ENCODE peak calls at places on chromosomes 1 and 21, in four cellular contexts. D, U, M and S are unnamed samples.

GRCh38 chr21:33212159-33212851 is 17.4 kb upstream of the IFNAR2 start:
- DNase-seq in D (no peak), U (no peak), M (no peak), S (no peak)

GRCh38 chr1:246647113-246647512 is 77.1 kb upstream of the SCCPDH start:
- DNase-seq in D (no peak), U (no peak), M (peak), S (no peak)

GRCh38 chr1:182611787-182612186 is 7.6 kb upstream of the RGS16 start:
- DNase-seq in D (no peak), U (no peak), M (no peak), S (no peak)

GRCh38 chr1:117336087-117336817 is 31.0 kb upstream of the MAN1A2 start:
- DNase-seq in D (no peak), U (no peak), M (no peak), S (no peak)

GRCh38 chr1:12407050-12407961 is 177.5 kb downstream of the VPS13D start:
- DNase-seq in D (peak), U (peak), M (peak), S (no peak)

GRCh38 chr1:106319611-106320010 is 736.9 kb upstream of the PRMT6 start:
- DNase-seq in D (no peak), U (no peak), M (no peak), S (no peak)

GRCh38 chr1:228689255-228689654 is 46.0 kb upstream of the RHOU start:
- DNase-seq in D (no peak), U (no peak), M (no peak), S (no peak)

GRCh38 chr21:44919913-44920693 is 596 bp downstream of the ITGB2 start:
- DNase-seq in D (no peak), U (no peak), M (peak), S (peak)

GRCh38 chr1:6427445-6428390 is 3.1 kb downstream of the ESPN start:
- DNase-seq in D (no peak), U (peak), M (no peak), S (no peak)

GRCh38 chr1:204362984-204363334 is 3.2 kb upstream of the PLEKHA6 start:
- DNase-seq in D (no peak), U (no peak), M (no peak), S (no peak)
- H3K4me3 ChIP-seq in D (no peak), U (no peak), M (peak), S (peak)

DNA sequence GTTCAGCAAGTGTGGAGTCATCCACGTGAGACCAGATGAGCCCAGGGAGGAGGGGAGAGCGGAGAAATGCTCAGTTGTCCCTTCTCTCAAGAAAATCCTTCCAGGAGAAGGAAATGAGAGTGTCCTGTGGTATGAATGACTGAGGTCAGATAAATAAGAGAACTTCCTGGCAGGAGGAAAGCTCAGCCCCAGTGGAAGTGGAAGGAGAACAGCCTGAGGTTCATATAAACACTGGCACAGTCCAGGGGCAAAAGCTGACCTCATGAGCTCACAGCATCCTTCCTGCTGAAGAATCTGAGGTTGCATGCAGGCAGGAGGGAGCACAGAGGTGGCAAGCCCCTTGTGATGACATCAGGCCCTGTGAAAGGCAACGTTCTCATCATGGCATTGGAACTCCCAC is 97.7 kb downstream of the NAV1 start:
- DNase-seq in D (no peak), U (no peak), M (no peak), S (no peak)
- H3K27ac ChIP-seq in D (no peak), U (no peak), M (no peak), S (no peak)

GRCh38 chr1:111965781-111966453 is 23.6 kb downstream of the KCND3 start:
- DNase-seq in D (no peak), U (no peak), M (no peak), S (no peak)

GRCh38 chr1:111968511-111968910 is 21.0 kb downstream of the KCND3 start:
- DNase-seq in D (no peak), U (no peak), M (no peak), S (no peak)

GRCh38 chr1:111967886-111968285 is 21.6 kb downstream of the KCND3 start:
- DNase-seq in D (no peak), U (no peak), M (no peak), S (no peak)

GRCh38 chr1:111963985-111964738 is 25.3 kb downstream of the KCND3 start:
- DNase-seq in D (no peak), U (no peak), M (no peak), S (no peak)

DNA sequence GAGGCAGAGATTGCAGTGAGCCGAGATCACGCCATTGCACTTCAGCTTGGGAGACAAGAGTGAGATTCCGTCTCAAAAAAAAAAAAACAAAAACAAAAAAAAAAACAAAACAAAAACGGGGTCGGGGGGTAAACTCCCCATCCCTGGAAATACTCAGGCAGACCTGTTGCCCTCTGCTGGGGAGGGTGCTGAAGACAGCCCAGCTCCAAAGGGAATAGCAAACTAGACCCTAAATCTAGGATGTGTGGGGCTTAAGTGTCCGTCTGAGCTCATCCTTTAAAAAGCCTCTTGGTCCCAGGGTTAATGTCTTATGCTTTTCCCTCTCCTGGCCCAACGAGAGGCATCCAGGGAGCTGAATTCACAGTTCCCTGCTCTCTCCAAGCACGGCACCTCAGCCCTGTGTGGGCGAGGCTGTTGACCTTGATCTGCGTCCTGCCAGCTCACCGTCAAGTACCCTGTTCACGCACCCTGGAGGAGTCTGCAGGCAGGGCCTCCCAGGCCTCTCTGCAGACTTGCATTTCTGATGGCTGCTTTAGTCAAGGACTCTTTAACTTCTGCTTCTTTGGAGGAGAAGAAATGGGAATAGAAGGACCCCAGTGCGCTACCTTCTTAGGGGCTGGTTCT is 22.3 kb downstream of the KCND3 start:
- DNase-seq in D (no peak), U (peak), M (peak), S (peak)
- TF ChIP-seq CTCF in D (no peak), U (no peak), M (no peak), S (no peak)

GRCh38 chr1:67735806-67736627 is 51.0 kb downstream of the GADD45A start:
- DNase-seq in D (peak), U (peak), M (peak), S (peak)
- H3K4me3 ChIP-seq in D (peak), U (no peak), M (peak), S (peak)

GRCh38 chr1:163303561-163303960 is 18.2 kb upstream of the NUF2 start:
- DNase-seq in D (no peak), U (no peak), M (no peak), S (no peak)
- H3K27ac ChIP-seq in D (no peak), U (no peak), M (no peak), S (no peak)

GRCh38 chr1:89527750-89528381 is 3.2 kb downstream of the LRRC8B start:
- DNase-seq in D (no peak), U (no peak), M (no peak), S (no peak)

GRCh38 chr1:89523597-89524368 is 846 bp upstream of the LRRC8B start:
- DNase-seq in D (peak), U (peak), M (no peak), S (peak)

GRCh38 chr1:89527256-89527655 is 2.6 kb downstream of the LRRC8B start:
- DNase-seq in D (no peak), U (no peak), M (no peak), S (no peak)

GRCh38 chr1:89524369-89525168 is at the start of gene LRRC8B:
- DNase-seq in D (peak), U (peak), M (peak), S (peak)

DNA sequence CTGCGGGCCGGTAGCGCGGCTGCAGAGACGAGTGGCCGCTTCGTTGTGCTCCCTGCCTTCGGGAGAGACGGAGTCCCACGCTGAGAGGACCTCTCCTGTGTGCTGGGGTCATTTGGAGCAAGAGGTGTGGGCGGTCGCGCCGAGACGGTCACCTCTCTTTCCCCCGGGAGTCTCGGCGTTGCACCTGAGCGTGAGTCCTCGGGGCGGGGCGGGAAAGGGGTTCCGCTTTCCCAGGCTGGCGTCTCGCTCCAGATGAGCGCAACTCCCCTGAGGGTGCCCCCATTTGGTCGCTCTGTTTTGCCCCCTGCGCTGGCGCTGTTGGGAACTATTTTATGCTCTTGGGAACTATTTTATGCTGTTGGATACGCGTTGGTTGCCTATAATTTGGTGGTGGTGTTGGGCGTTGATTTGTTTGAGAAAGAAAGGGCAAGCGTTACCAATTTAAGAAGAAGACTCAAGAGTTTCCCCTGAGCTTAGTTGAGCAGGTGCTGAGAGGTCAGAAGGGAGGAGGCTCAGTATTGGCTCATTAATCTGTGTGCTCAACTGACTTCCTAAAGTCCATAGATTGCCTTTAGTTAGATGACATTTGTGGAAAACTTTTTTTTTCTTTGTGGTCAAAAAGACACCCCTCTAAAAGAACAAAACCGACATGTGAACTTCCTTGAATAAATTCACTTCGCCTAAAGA is 683 bp downstream of the LRRC8B start:
- DNase-seq in D (peak), U (no peak), M (peak), S (peak)
- TF ChIP-seq CTCF in D (no peak), U (no peak), M (no peak), S (no peak)

DNA sequence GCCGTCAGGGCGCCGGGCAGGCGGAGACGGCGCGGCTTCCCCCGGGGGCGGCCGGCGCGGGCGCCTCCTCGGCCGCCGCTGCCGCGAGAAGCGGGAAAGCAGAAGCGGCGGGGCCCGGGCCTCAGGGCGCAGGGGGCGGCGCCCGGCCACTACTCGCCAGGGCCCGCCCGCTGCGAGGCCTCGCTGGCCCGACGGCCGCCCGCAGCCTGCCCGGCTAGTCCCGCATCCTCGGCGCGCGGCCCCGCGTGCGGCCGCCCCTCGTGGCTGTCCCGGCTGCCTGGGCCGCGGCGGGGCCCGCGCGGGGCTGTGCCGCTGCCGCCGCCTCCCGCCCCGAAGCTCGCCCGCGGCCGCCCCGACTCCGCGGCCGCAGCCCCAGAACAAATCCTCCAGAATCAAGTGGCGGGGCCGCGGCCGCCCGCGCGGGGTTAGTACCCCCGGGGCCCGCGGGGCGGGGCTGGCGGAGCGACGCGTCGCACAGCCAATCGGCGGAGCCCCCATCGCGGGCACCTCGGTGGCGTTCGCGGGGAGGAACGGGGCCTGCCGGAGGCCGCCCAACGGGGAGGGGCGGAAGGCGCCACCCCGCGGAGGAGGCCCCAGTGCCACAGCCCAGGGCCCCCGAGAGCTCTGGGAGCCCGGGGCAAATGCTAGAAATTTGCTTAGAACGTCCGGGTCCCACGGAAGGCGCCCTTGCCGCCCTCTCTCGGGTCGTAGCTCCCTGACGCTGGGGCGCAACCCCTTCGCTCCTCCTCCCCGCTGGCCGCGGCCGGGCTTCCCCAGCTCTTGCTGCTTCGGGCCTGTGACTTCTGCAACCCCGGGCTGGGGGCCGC is at the start of gene RUNX3:
- DNase-seq in D (peak), U (no peak), M (peak), S (peak)
- H3K4me3 ChIP-seq in D (peak), U (no peak), M (peak), S (peak)

DNA sequence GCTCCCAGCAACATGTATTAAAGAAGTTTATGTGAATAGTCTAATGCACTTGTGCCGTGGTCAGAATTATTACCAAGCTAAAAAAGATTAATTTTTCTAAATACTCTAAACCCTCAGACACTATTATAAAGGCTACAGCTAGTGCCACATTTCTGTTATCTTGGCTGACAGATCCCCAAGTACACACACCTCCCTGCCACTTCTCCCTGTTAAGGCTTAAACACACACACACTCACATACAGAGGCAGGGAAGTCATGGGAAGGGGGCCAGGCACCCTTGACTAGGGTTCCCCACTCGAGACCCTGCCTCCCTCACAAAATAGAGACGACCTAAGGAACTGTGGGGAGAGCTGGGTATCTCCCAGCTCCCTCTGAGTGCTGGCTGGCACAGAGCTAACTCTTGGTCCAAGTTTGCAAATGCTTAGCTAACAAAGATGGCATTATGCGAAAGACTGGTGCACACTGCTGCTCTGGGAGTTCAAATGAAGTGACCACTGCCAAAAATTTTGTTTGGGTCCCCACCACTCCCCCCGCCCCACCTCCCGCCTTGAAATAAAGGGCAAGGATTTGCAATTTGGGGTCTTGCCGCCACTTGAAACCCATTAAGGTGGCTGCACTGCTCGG is 9.8 kb downstream of the SSBP3 start:
- DNase-seq in D (no peak), U (no peak), M (no peak), S (no peak)
- H3K27ac ChIP-seq in D (no peak), U (peak), M (peak), S (no peak)

DNA sequence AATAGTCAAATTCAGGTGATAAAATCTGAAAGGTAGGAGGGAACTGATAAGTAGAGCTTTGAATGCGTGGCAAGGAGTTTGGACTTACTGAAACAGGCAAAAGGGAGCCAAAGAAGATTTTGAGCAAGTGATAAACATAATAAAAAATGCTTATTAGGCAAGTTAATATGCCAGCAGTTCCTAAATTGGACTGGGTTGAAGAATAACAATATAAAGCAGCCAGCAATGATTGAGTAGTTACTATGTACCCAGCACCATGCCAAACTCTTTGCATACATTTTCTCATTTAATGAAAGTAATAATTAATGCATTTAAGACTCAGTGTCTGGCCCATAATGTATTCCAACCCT is 23.8 kb upstream of the AHCYL1 start:
- DNase-seq in D (no peak), U (no peak), M (no peak), S (no peak)
- TF ChIP-seq CTCF in D (no peak), U (no peak), M (no peak), S (no peak)

GRCh38 chr1:183980951-183981525 is 56.5 kb downstream of the COLGALT2 start:
- DNase-seq in D (no peak), U (no peak), M (no peak), S (no peak)

GRCh38 chr1:183979437-183979836 is 58.1 kb downstream of the COLGALT2 start:
- DNase-seq in D (no peak), U (no peak), M (no peak), S (no peak)

GRCh38 chr1:183983371-183984105 is 54.0 kb downstream of the COLGALT2 start:
- DNase-seq in D (no peak), U (no peak), M (no peak), S (no peak)

GRCh38 chr1:183986941-183987340 is 50.6 kb downstream of the COLGALT2 start:
- DNase-seq in D (no peak), U (no peak), M (no peak), S (no peak)

GRCh38 chr1:183982172-183982963 is 55.2 kb downstream of the COLGALT2 start:
- DNase-seq in D (no peak), U (no peak), M (no peak), S (no peak)
- H3K4me3 ChIP-seq in D (no peak), U (no peak), M (no peak), S (no peak)